ENCODE peak calls at places on chromosome 11, in ten cellular contexts. V is CD8-positive, alpha-beta memory T cell; S is kidney; P is CD4-positive, CD25-positive, alpha-beta regulatory T cell; L is psoas muscle; D is upper lobe of right lung; X is spleen; E is endothelial cell of umbilical vein; Z is left ventricle myocardium inferior; Q is hepatocyte. T is an unnamed sample. For H3K4me1 and H3K36me3, the result is how much of the 10 kb centered on the place peaks cover.

GRCh38 chr11:87173185-87174039 is 135.7 kb downstream of the TMEM135 start:
- DNase-seq in D (no peak), S (no peak), V (no peak), P (no peak), X (no peak), Q (peak), Z (no peak), E (peak), L (no peak), T (no peak)

GRCh38 chr11:44634401-44635281 is 69.2 kb downstream of the CD82 start:
- DNase-seq in V (no peak), S (peak), X (peak), Q (peak), E (peak), Z (peak), D (peak), P (no peak), L (peak), T (no peak)

GRCh38 chr11:30342736-30343166 is 19.8 kb downstream of the ARL14EP start:
- DNase-seq in Q (no peak), E (no peak), X (no peak), P (no peak), L (no peak), Z (no peak), D (no peak), V (no peak), S (no peak), T (no peak)

GRCh38 chr11:72039108-72039850 is 40.6 kb downstream of the IL18BP start:
- DNase-seq in V (no peak), Z (no peak), L (no peak), D (peak), S (no peak), Q (peak), X (no peak), P (no peak), E (peak), T (no peak)

GRCh38 chr11:68121067-68121899 is at the start of gene CHKA:
- DNase-seq in Z (peak), S (peak), X (peak), V (peak), D (peak), Q (peak), L (peak), E (peak), P (peak), T (peak)

GRCh38 chr11:111189466-111189865 is 56.1 kb upstream of the POU2AF2 start:
- DNase-seq in D (no peak), Q (no peak), S (no peak), V (no peak), P (no peak), Z (no peak), L (no peak), E (no peak), X (no peak), T (no peak)

GRCh38 chr11:68584097-68584496 is 100.2 kb upstream of the GAL start:
- DNase-seq in S (no peak), X (peak), Z (peak), P (peak), L (peak), D (no peak), E (peak), V (peak), Q (peak), T (peak)

GRCh38 chr11:6321356-6321755 is 1.1 kb upstream of the CAVIN3 start:
- DNase-seq in X (no peak), E (no peak), V (no peak), P (no peak), D (no peak), Q (no peak), S (no peak), L (no peak), Z (peak), T (no peak)

GRCh38 chr11:120911943-120912342 is 112.0 kb upstream of the TBCEL start:
- DNase-seq in Q (no peak), V (no peak), P (no peak), Z (no peak), X (no peak), D (no peak), S (no peak), L (no peak), E (no peak), T (no peak)

GRCh38 chr11:83836883-83837654 is 550.9 kb upstream of the CCDC90B start:
- DNase-seq in Q (peak), S (no peak), P (no peak), E (peak), X (no peak), V (no peak), L (no peak), D (no peak), Z (no peak), T (no peak)

GRCh38 chr11:27174026-27174425 is 133.4 kb downstream of the BBOX1 start:
- DNase-seq in D (no peak), X (no peak), L (no peak), V (no peak), Z (no peak), Q (peak), P (no peak), E (no peak), S (no peak), T (no peak)

GRCh38 chr11:108897071-108897481 is 232.2 kb downstream of the DDX10 start:
- DNase-seq in V (no peak), Q (no peak), L (no peak), P (no peak), E (peak), Z (no peak), X (no peak), S (no peak), D (no peak), T (no peak)

GRCh38 chr11:59216654-59217640 is 4.2 kb upstream of the MPEG1 start:
- DNase-seq in P (no peak), E (no peak), V (no peak), D (no peak), Q (no peak), S (no peak), L (no peak), Z (no peak), X (peak), T (no peak)

GRCh38 chr11:64353101-64353738 is 5.7 kb upstream of the RPS6KA4 start:
- DNase-seq in D (no peak), P (no peak), L (no peak), V (no peak), X (no peak), S (peak), Z (no peak), E (no peak), Q (peak), T (no peak)

GRCh38 chr11:92296138-92296515 is 71.5 kb downstream of the FAT3 start:
- DNase-seq in D (no peak), V (no peak), S (no peak), Q (no peak), L (no peak), X (no peak), Z (no peak), P (no peak), E (no peak), T (no peak)

GRCh38 chr11:92298238-92298565 is 73.6 kb downstream of the FAT3 start:
- DNase-seq in E (no peak), V (no peak), S (no peak), P (no peak), L (no peak), X (no peak), Z (no peak), D (no peak), Q (no peak), T (no peak)

GRCh38 chr11:92295175-92296137 is 70.8 kb downstream of the FAT3 start:
- DNase-seq in X (no peak), V (no peak), Z (no peak), P (no peak), E (no peak), Q (peak), L (no peak), D (no peak), S (no peak), T (no peak)

GRCh38 chr11:92300871-92301270 is 76.3 kb downstream of the FAT3 start:
- DNase-seq in V (no peak), E (no peak), Q (no peak), S (no peak), P (no peak), X (no peak), D (no peak), L (no peak), Z (no peak), T (no peak)

GRCh38 chr11:92297551-92298237 is 73.1 kb downstream of the FAT3 start:
- DNase-seq in Z (no peak), P (no peak), S (no peak), V (no peak), E (no peak), X (no peak), D (no peak), Q (no peak), L (no peak), T (no peak)
- H3K4me1 ChIP-seq in Z (under half), P (under half), S (under half), V (under half), E (under half), X (under half), D (under half), Q (under half), L (under half), T (under half)

GRCh38 chr11:129880311-129880710 is 15.1 kb downstream of the NFRKB start:
- DNase-seq in V (no peak), S (no peak), D (no peak), X (no peak), Q (no peak), L (no peak), P (no peak), Z (no peak), E (no peak), T (no peak)

GRCh38 chr11:129885381-129885780 is 10.0 kb downstream of the NFRKB start:
- DNase-seq in V (no peak), X (no peak), Z (no peak), P (no peak), L (no peak), E (no peak), S (no peak), D (no peak), Q (no peak), T (no peak)

GRCh38 chr11:129881570-129882170 is 13.7 kb downstream of the NFRKB start:
- DNase-seq in P (peak), V (no peak), Q (peak), X (no peak), D (no peak), S (no peak), E (peak), Z (no peak), L (no peak), T (no peak)

GRCh38 chr11:129888451-129888850 is 6.9 kb downstream of the NFRKB start:
- DNase-seq in S (no peak), Q (no peak), Z (no peak), V (peak), E (no peak), X (no peak), L (no peak), D (no peak), P (no peak), T (peak)

DNA sequence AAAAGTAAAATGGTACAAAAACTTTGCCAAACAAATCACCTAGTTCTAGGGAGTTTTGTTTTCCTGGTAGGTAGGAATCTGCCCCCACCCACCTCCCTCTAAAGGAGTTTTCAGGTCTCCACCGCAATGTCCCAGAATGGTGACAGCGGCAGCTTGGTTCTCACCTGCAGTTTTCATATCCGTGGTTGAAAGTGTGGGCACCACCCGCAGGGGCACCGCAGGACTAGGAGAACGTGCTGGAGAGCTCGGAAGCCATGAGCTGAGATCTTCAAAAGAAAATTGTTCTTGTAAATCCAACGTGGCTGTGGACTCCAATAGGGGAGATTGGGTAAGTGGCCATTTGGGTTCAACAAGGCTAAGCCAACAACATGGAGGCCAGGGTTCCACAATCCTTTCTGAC is 10.8 kb downstream of the NFRKB start:
- DNase-seq in E (no peak), P (no peak), X (no peak), V (no peak), L (no peak), D (no peak), S (no peak), Z (no peak), Q (no peak), T (no peak)
- H3K36me3 ChIP-seq in E (under half), P (half or more), X (half or more), V (half or more), L (half or more), D (half or more), S (half or more), Z (half or more), Q (under half), T (half or more)

GRCh38 chr11:73384127-73384441 is 7.9 kb downstream of the RELT start:
- DNase-seq in D (no peak), P (no peak), X (no peak), L (no peak), E (no peak), Z (no peak), S (no peak), Q (no peak), V (no peak), T (no peak)
- H3K4me1 ChIP-seq in D (half or more), P (under half), X (half or more), L (half or more), E (under half), Z (half or more), S (under half), Q (under half), V (under half), T (half or more)

GRCh38 chr11:103988595-103988969 is 47.9 kb upstream of the DDI1 start:
- DNase-seq in E (no peak), Z (no peak), L (no peak), S (no peak), D (no peak), V (no peak), P (no peak), X (no peak), Q (no peak), T (no peak)
- H3K36me3 ChIP-seq in E (under half), Z (under half), L (under half), S (under half), D (under half), V (under half), P (under half), X (under half), Q (under half), T (under half)

GRCh38 chr11:15911377-15912044 is 444.8 kb downstream of the SOX6 start:
- DNase-seq in X (no peak), P (no peak), Q (peak), V (no peak), L (peak), Z (peak), D (peak), E (peak), S (no peak), T (no peak)

GRCh38 chr11:15910761-15911160 is 445.6 kb downstream of the SOX6 start:
- DNase-seq in P (no peak), S (no peak), V (no peak), D (peak), X (no peak), Q (no peak), L (no peak), Z (no peak), E (no peak), T (no peak)

GRCh38 chr11:15912291-15912690 is 444.1 kb downstream of the SOX6 start:
- DNase-seq in Z (no peak), Q (no peak), S (no peak), P (no peak), V (no peak), L (no peak), D (peak), X (no peak), E (no peak), T (no peak)

GRCh38 chr11:15913261-15913660 is 443.1 kb downstream of the SOX6 start:
- DNase-seq in V (no peak), P (no peak), X (no peak), D (peak), E (no peak), Q (no peak), L (no peak), Z (no peak), S (no peak), T (no peak)

DNA sequence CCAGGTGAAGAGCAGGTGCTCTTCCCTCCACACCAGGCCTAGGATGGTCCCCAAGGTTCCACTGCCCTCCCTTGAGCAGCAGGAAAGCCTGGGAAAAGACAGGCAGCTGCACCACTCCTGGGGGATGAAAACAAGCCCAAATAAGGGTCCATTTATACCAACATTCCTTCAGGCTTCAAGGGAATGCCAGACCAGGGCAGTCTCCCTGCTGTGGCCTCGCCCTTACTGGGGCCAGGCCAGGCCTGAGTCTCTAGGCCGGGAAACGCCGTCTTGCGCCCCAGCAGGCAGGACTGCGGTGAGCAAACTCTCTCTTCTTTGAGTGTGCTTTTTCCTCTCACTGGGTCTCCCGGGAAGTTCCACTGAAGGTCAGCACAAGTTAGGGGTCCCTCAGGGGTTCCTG is 443.5 kb downstream of the SOX6 start:
- DNase-seq in S (no peak), D (peak), Z (no peak), P (no peak), Q (no peak), V (no peak), L (no peak), X (no peak), E (no peak), T (no peak)
- H3K4me1 ChIP-seq in S (under half), D (under half), Z (under half), P (under half), Q (under half), V (under half), L (under half), X (under half), E (under half), T (under half)

T was measured in CD4-positive, alpha-beta memory T cell.